ENCODE peak calls at places on chromosomes 2 and 18, in nine cellular contexts. Y is AG04450, G is glutamatergic neuron, X is foreskin fibroblast, U is cardiac fibroblast, M is stomach, Z is choroid plexus epithelial cell, N is IMR-90, O is tibial artery. K is an unnamed sample.

GRCh38 chr2:69083126-69083733 is 70.3 kb downstream of the ANTXR1 start:
- DNase-seq in Y (no peak), X (peak; percentile 82), M (no peak), O (no peak), U (peak; percentile 73), N (peak; percentile 45), G (no peak), Z (peak; percentile 66), K (no peak)

GRCh38 chr18:10230072-10230471 is 224.4 kb upstream of the APCDD1 start:
- DNase-seq in Y (peak; percentile 4), O (no peak), Z (peak; percentile 75), N (peak; percentile 83), G (no peak), X (peak; percentile 97), U (peak; percentile 82), M (no peak), K (no peak)

GRCh38 chr2:238765590-238765989 is 82.3 kb upstream of the TWIST2 start:
- DNase-seq in N (no peak), G (no peak), Z (no peak), X (no peak), U (no peak), M (no peak), O (no peak), Y (no peak), K (no peak)

GRCh38 chr2:207122914-207123744 is 42.6 kb downstream of the KLF7 start:
- DNase-seq in O (no peak), Y (no peak), G (no peak), Z (no peak), U (peak; percentile 28), M (no peak), X (peak; percentile 67), N (no peak), K (no peak)

GRCh38 chr2:128032092-128032491 is 4.2 kb upstream of the SAP130 start:
- DNase-seq in X (no peak), U (no peak), Z (no peak), G (no peak), Y (no peak), N (no peak), O (no peak), M (no peak), K (no peak)

GRCh38 chr2:71905205-71905604 is 242.5 kb downstream of the CYP26B1 start:
- DNase-seq in O (no peak), Y (no peak), U (no peak), Z (no peak), G (no peak), M (no peak), X (peak; percentile 28), N (no peak), K (no peak)

GRCh38 chr18:32276896-32277295 is 87.1 kb downstream of the MEP1B start:
- DNase-seq in G (no peak), Y (no peak), M (no peak), N (no peak), O (no peak), Z (no peak), U (no peak), X (peak; percentile 8), K (no peak)

GRCh38 chr2:102771114-102771513 is 9.3 kb downstream of the TMEM182 start:
- DNase-seq in M (no peak), O (no peak), U (no peak), G (no peak), Z (peak; percentile 35), Y (no peak), N (peak; percentile 5), X (peak; percentile 7), K (no peak)

GRCh38 chr2:198499539-198499938 is 695.1 kb downstream of the PLCL1 start:
- DNase-seq in Y (peak; percentile 6), N (peak; percentile 22), U (peak; percentile 88), O (no peak), M (no peak), Z (no peak), X (peak; percentile 62), G (peak; percentile 28), K (no peak)

GRCh38 chr2:19649107-19649506 is 252.7 kb downstream of the TTC32 start:
- DNase-seq in M (no peak), Y (no peak), N (peak; percentile 38), X (peak; percentile 65), G (no peak), O (no peak), Z (peak; percentile 70), U (peak; percentile 32), K (no peak)

GRCh38 chr2:230619471-230619870 is 93.2 kb upstream of the CAB39 start:
- DNase-seq in X (no peak), O (no peak), Y (no peak), N (peak; percentile 28), G (no peak), M (no peak), Z (no peak), U (no peak), K (no peak)

GRCh38 chr2:65431417-65432226 is 777 bp downstream of the SPRED2 start:
- DNase-seq in O (peak; percentile 75), Y (no peak), G (peak; percentile 64), Z (peak; percentile 59), N (peak; percentile 33), M (peak; percentile 37), X (peak; percentile 60), U (peak; percentile 46), K (peak; percentile 72)

GRCh38 chr2:42452545-42452944 is 41.2 kb downstream of the KCNG3 start:
- DNase-seq in X (no peak), N (no peak), Z (no peak), G (no peak), M (no peak), Y (no peak), U (no peak), O (no peak), K (no peak)

GRCh38 chr2:42458396-42458795 is 35.4 kb downstream of the KCNG3 start:
- DNase-seq in N (no peak), Z (no peak), U (no peak), Y (no peak), M (no peak), O (no peak), G (no peak), X (no peak), K (no peak)

GRCh38 chr2:42456126-42456839 is 37.5 kb downstream of the KCNG3 start:
- DNase-seq in O (no peak), N (no peak), X (no peak), Y (no peak), Z (no peak), M (no peak), U (no peak), G (no peak), K (no peak)

GRCh38 chr2:42459296-42459695 is 34.5 kb downstream of the KCNG3 start:
- DNase-seq in Y (no peak), U (no peak), O (no peak), Z (no peak), X (no peak), G (no peak), M (no peak), N (no peak), K (no peak)

DNA sequence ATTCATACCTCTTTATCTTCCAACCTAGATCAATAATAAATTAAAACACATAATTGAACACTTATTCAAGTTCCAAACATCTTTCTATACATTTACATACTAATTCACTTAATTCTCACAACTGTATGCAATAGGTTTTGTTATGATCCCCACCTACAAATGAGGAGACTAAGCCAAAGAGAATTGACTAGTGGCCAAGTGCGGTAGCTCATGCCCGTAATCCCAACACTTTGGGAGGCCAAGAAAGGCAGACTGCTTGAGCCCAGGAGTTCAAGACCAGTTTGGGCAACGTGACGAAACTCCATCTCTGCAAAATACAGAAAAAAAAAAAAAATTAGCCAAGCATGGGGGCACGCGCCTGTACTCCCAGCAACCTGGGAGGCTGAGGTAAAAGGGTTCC is 36.8 kb downstream of the KCNG3 start:
- DNase-seq in N (no peak), X (no peak), Y (no peak), O (no peak), G (no peak), Z (no peak), M (no peak), U (no peak), K (no peak)
- TF ChIP-seq CTCF in N (no peak), X (no peak), Y (peak; percentile 13), O (no peak), G (peak; percentile 63), Z (peak; percentile 33), M (no peak), U (peak; percentile 19), K (peak; percentile 69)

GRCh38 chr2:174344716-174345472 is 10.1 kb downstream of the SP9 start:
- DNase-seq in N (peak; percentile 63), M (no peak), O (no peak), G (no peak), Z (peak; percentile 53), U (peak; percentile 45), Y (no peak), X (peak; percentile 57), K (no peak)
- TF ChIP-seq CTCF in N (peak; percentile 59), M (peak; percentile 16), O (peak; percentile 18), G (peak; percentile 62), Z (peak; percentile 36), U (peak; percentile 31), Y (peak; percentile 35), X (no peak), K (peak; percentile 78)

DNA sequence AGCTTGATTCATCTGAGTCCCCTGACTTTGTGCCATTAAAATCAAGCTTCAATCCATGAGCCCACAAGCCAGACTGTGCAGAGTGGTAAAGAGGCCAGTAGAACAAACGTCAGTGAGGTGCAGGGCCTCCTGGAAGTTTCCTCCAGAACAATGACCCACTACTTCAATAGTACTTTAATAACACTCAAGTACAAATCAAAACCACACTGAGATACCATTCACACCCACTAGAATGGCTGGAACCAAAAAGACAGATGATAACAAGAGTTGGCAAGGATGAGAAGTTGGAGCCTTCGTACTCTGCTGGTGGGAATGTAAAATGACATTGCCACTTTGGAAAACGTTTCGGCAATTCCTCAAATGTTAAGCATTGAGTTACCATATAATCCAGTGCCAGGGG is 181.1 kb downstream of the TMEM163 start:
- DNase-seq in X (no peak), U (peak; percentile 7), G (no peak), O (no peak), Y (no peak), M (no peak), N (no peak), Z (no peak), K (no peak)
- TF ChIP-seq CTCF in X (no peak), U (no peak), G (no peak), O (no peak), Y (no peak), M (no peak), N (no peak), Z (no peak), K (no peak)

GRCh38 chr2:172995323-172996244 is 80.1 kb upstream of the MAP3K20 start:
- DNase-seq in O (no peak), Z (peak; percentile 85), X (peak; percentile 90), G (no peak), N (peak; percentile 91), Y (peak; percentile 87), M (no peak), U (peak; percentile 94), K (no peak)
- TF ChIP-seq CTCF in O (no peak), Z (peak; percentile 51), X (peak; percentile 11), G (no peak), N (peak; percentile 33), Y (peak; percentile 58), M (no peak), U (peak; percentile 14), K (peak; percentile 35)